ENCODE peak calls at places on chromosomes 1 and 21, in seven cellular contexts. K is Calu3, F is natural killer cell, W is AG04450, V is GM06990, I is heart left ventricle, M is omental fat pad. X is an unnamed sample.

GRCh38 chr1:153422450-153423068 is 6.2 kb downstream of the S100A7A start:
- DNase-seq in I (peak), F (peak), V (no peak), M (peak), K (peak), W (peak), X (no peak)

GRCh38 chr1:204461331-204462228 is 33.0 kb downstream of the PIK3C2B start:
- DNase-seq in K (no peak), F (no peak), V (peak), M (no peak), I (peak), W (no peak), X (no peak)

GRCh38 chr1:15975358-15975804 is 520 bp downstream of the ZBTB17 start:
- DNase-seq in F (peak), K (peak), M (no peak), V (peak), W (no peak), I (peak), X (no peak)

GRCh38 chr1:6208723-6209660 is 3.1 kb downstream of the RNF207 start:
- DNase-seq in W (no peak), M (no peak), I (no peak), K (no peak), V (peak), F (no peak), X (peak)

GRCh38 chr21:38917045-38917774 is 111.5 kb downstream of the ETS2 start:
- DNase-seq in M (no peak), K (no peak), F (no peak), W (no peak), V (no peak), I (no peak), X (no peak)

GRCh38 chr1:167593860-167594259 is 36.2 kb upstream of the RCSD1 start:
- DNase-seq in M (no peak), V (no peak), I (no peak), F (no peak), W (no peak), K (no peak), X (no peak)

GRCh38 chr1:161119017-161119378 is 1.1 kb downstream of the NIT1 start:
- DNase-seq in K (no peak), V (no peak), I (peak), F (no peak), W (no peak), M (no peak), X (no peak)

GRCh38 chr1:113846391-113847035 is 25.0 kb downstream of the PTPN22 start:
- DNase-seq in V (no peak), M (no peak), W (no peak), K (no peak), F (no peak), I (no peak), X (no peak)

GRCh38 chr1:39845569-39846566 is 37.4 kb downstream of the TRIT1 start:
- DNase-seq in I (peak), M (peak), K (peak), F (peak), W (peak), V (peak), X (peak)

GRCh38 chr1:6008084-6008415 is 15.8 kb upstream of the NPHP4 start:
- DNase-seq in V (no peak), F (no peak), K (no peak), W (no peak), I (no peak), M (no peak), X (no peak)

GRCh38 chr21:31732891-31733520 is 1.1 kb upstream of the SCAF4 start:
- DNase-seq in I (no peak), V (no peak), K (no peak), F (no peak), W (no peak), M (no peak), X (no peak)

GRCh38 chr1:3186526-3186921 is 117.5 kb downstream of the PRDM16 start:
- DNase-seq in K (no peak), V (no peak), F (no peak), I (peak), M (peak), W (peak), X (no peak)

GRCh38 chr1:212666116-212666775 is 33.4 kb downstream of the BATF3 start:
- DNase-seq in F (no peak), K (no peak), V (no peak), I (no peak), M (no peak), W (no peak), X (peak)

GRCh38 chr1:228735871-228736586 is 750 bp downstream of the RHOU start:
- DNase-seq in V (no peak), W (no peak), F (peak), K (peak), I (peak), M (no peak), X (no peak)

GRCh38 chr1:240967070-240967724 is 355.2 kb upstream of the GREM2 start:
- DNase-seq in W (no peak), F (no peak), K (no peak), I (no peak), V (no peak), M (no peak), X (no peak)
- TF ChIP-seq CTCF in W (peak), F (no peak), K (peak), I (no peak), V (no peak), M (no peak), X (peak)

DNA sequence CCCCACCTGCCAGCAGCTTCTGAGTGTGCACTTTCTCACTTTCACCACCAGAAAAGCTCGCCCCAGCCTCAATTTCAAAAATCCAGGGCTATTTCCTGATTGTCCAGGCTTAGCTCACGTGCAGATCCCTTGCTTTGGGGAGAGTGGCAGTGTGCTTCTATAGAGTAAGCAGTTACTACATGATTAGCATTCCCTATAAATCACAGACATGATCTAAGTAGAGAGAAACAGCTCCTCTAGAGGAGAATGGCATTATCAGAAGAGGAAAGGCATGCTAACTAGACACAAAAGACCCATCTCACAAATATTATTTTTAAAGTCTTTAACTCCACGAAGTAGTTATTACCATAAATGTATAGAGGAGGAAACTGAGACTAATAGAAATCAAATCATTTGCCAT is 455.9 kb upstream of the PKN2 start:
- DNase-seq in K (no peak), M (no peak), W (no peak), I (no peak), F (no peak), V (no peak), X (no peak)
- TF ChIP-seq CTCF in K (no peak), M (no peak), W (no peak), I (no peak), F (no peak), V (no peak), X (peak)

DNA sequence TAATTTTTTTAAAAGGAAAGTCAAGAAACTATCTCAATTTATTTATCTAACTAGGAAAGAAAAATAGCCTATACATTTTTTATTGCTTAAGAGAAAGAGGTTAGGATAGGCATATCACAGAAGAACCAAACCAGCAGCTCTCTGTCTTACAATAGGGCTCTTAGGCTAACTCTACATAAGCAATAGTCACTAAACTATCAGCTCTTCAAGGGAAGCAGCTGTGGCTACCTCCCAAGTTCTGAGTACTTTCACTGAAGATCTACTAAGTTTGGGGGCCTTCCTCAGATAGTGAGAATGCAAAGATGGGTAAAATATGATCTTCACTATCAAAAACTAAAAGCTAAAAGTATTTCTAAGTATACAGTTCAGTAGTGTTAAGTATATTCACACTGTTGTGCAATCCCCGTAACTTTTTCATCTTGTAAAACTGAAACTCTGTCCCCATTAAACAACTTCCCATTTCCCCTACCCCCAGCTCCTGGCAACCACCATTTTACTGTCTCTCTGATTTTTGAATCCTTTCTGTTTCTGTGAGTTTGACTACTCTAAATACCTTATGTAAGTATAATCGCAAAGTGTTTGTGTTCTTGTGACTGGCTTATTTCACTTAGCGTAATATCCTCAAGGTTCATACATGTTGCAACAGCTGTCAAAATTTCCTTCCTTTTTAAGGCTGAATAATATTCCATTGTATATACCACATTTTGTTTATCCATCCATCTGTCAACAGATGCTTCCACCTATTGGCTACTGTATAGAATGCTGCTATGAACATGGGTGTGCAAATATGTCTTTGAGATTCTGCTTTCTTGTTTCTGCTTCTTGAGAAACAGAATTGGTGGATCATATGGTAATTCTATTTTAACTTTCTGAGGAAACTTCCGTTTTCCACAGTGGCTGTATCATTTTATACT is 73.3 kb downstream of the ACBD6 start:
- DNase-seq in F (no peak), V (no peak), M (no peak), I (no peak), K (no peak), W (no peak), X (no peak)
- TF ChIP-seq CTCF in F (no peak), V (no peak), M (no peak), I (no peak), K (no peak), W (no peak), X (no peak)

GRCh38 chr1:106360252-106360651 is 696.2 kb upstream of the PRMT6 start:
- DNase-seq in F (no peak), W (no peak), I (no peak), K (no peak), V (no peak), M (no peak), X (no peak)
- TF ChIP-seq CTCF in F (no peak), W (peak), I (no peak), K (no peak), V (peak), M (no peak), X (peak)

DNA sequence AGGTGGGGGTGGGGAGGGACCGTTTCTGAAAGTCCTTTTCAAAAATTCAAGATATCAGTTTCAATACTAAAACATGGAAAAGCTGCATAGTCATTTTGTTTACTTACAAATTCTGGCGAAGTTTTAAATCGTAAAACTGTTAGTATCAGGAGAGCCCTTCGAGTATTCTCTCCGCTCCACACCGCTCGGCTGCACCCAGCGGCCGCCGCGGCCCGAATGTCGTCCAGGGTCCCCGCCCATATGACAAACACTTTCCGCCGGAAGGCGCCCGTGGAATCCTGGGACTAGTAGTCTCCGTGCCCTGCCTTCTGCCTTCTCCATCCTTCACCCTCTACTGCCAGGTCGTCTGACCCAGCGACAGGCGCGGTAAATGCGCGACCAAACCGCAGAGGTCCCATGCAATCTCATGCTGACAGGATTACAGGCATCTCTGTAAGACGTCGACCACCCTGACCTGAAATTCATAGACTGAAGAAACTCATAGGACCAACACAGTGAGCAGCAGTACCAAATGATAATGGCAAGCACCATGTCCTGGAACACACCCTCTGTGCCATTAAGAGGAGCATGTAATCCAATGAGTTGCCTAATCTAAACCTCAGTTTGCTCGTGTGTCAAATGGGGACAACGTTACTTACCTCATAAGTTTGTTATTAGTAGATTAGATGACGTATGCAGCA is at the start of gene TOR1AIP2:
- DNase-seq in F (peak), M (peak), K (peak), V (peak), W (no peak), I (peak), X (peak)
- TF ChIP-seq CTCF in F (no peak), M (no peak), K (no peak), V (no peak), W (no peak), I (no peak), X (no peak)

GRCh38 chr1:9250586-9251381 is 16.2 kb downstream of the H6PD start:
- DNase-seq in I (no peak), K (no peak), V (no peak), W (no peak), F (no peak), M (no peak), X (no peak)

GRCh38 chr1:9249263-9249533 is 14.6 kb downstream of the H6PD start:
- DNase-seq in I (no peak), W (no peak), V (no peak), K (no peak), M (no peak), F (no peak), X (no peak)

GRCh38 chr1:9250336-9250585 is 15.7 kb downstream of the H6PD start:
- DNase-seq in F (no peak), M (no peak), V (no peak), I (no peak), W (no peak), K (no peak), X (no peak)

GRCh38 chr1:9248341-9249262 is 14.0 kb downstream of the H6PD start:
- DNase-seq in K (no peak), I (no peak), V (no peak), F (no peak), W (no peak), M (no peak), X (no peak)

GRCh38 chr1:9249534-9250335 is 15.2 kb downstream of the H6PD start:
- DNase-seq in M (no peak), V (no peak), I (peak), F (no peak), K (peak), W (no peak), X (no peak)
- TF ChIP-seq CTCF in M (no peak), V (peak), I (peak), F (no peak), K (peak), W (peak), X (peak)